ENCODE peak calls at places on chromosomes 16 and 17, in eight cellular contexts. B, X, R, K, M, A, Y and E are unnamed samples.

GRCh38 chr17:19513897-19514488 is 19.7 kb upstream of the SLC47A1 start:
- DNase-seq in B (peak; percentile 86), X (no peak), R (peak; percentile 24), K (peak; percentile 72), M (no peak), A (peak; percentile 80), Y (no peak), E (peak; percentile 83)

GRCh38 chr16:88633684-88634140 is 4.7 kb upstream of the IL17C start:
- DNase-seq in B (peak; percentile 80), X (no peak), R (no peak), K (peak; percentile 68), M (no peak), A (no peak), Y (no peak), E (peak; percentile 64)

GRCh38 chr16:72987480-72987901 is 60.4 kb downstream of the ZFHX3 start:
- DNase-seq in B (peak; percentile 23), X (no peak), R (no peak), K (no peak), M (no peak), A (no peak), Y (no peak), E (no peak)

GRCh38 chr17:79350516-79350915 is 260.3 kb downstream of the RBFOX3 start:
- DNase-seq in B (no peak), X (no peak), R (no peak), K (peak; percentile 32), M (no peak), A (no peak), Y (no peak), E (peak; percentile 19)

GRCh38 chr17:350706-351435 is 1.7 kb downstream of the RPH3AL start:
- DNase-seq in B (peak; percentile 94), X (no peak), R (no peak), K (peak; percentile 89), M (no peak), A (peak; percentile 85), Y (no peak), E (peak; percentile 87)

GRCh38 chr16:30998852-30999761 is 11.3 kb downstream of the STX1B start:
- DNase-seq in B (no peak), X (no peak), R (no peak), K (no peak), M (no peak), A (no peak), Y (no peak), E (no peak)

GRCh38 chr17:72063756-72064461 is 56.9 kb upstream of the SOX9 start:
- DNase-seq in B (no peak), X (no peak), R (no peak), K (no peak), M (no peak), A (no peak), Y (no peak), E (no peak)

GRCh38 chr16:59510008-59510424 is 775.9 kb upstream of the GOT2 start:
- DNase-seq in B (no peak), X (no peak), R (no peak), K (no peak), M (no peak), A (no peak), Y (no peak), E (no peak)

GRCh38 chr16:69651217-69651616 is 75.1 kb downstream of the NQO1 start:
- DNase-seq in B (no peak), X (no peak), R (no peak), K (no peak), M (no peak), A (no peak), Y (no peak), E (no peak)

GRCh38 chr16:69644790-69645189 is 79.0 kb downstream of the NFAT5 start:
- DNase-seq in B (no peak), X (no peak), R (no peak), K (no peak), M (no peak), A (no peak), Y (no peak), E (no peak)

DNA sequence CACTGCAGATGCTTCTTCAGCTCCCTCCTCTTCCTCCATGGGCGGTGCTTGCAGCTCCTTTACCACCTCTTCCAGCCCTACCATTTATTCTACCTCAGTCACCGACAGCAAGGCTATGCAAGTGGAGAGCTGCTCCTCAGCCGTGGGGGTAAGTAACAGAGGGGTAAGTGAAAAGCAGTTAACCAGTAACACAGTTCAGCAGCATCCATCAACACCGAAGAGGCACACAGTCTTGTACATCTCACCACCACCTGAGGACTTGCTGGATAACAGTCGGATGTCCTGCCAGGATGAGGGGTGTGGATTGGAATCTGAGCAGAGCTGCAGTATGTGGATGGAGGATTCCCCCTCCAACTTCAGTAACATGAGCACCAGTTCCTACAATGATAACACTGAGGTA is 79.3 kb downstream of the NQO1 start:
- DNase-seq in B (no peak), X (no peak), R (no peak), K (no peak), M (no peak), A (no peak), Y (no peak), E (no peak)
- H3K4me3 ChIP-seq in B (no peak overlapping the region), X (no peak overlapping the region), R (no peak overlapping the region), K (no peak overlapping the region), M (no peak overlapping the region), A (no peak overlapping the region), Y (no peak overlapping the region), E (no peak overlapping the region)

GRCh38 chr17:47901423-47901822 is 5.4 kb downstream of the SP2 start:
- DNase-seq in B (no peak), X (no peak), R (no peak), K (no peak), M (no peak), A (no peak), Y (no peak), E (no peak)

GRCh38 chr17:47902039-47902744 is 6.2 kb downstream of the SP2 start:
- DNase-seq in B (no peak), X (no peak), R (no peak), K (no peak), M (no peak), A (no peak), Y (no peak), E (no peak)

GRCh38 chr17:47906443-47906842 is 10.4 kb downstream of the SP2 start:
- DNase-seq in B (no peak), X (no peak), R (no peak), K (no peak), M (no peak), A (no peak), Y (no peak), E (no peak)

GRCh38 chr17:47907932-47908562 is 12.0 kb downstream of the SP2 start:
- DNase-seq in B (no peak), X (no peak), R (no peak), K (no peak), M (no peak), A (no peak), Y (no peak), E (no peak)

GRCh38 chr17:47905221-47905733 is 9.2 kb downstream of the SP2 start:
- DNase-seq in B (no peak), X (no peak), R (peak; percentile 46), K (peak; percentile 77), M (peak; percentile 54), A (peak; percentile 75), Y (peak; percentile 60), E (peak; percentile 40)
- TF ChIP-seq CTCF in B (no peak), X (no peak), R (no peak), K (no peak), M (no peak), A (no peak), Y (no peak), E (no peak)

GRCh38 chr17:48645639-48646182 is 19.6 kb upstream of the HOXB9 start:
- DNase-seq in B (no peak), X (no peak), R (no peak), K (no peak), M (no peak), A (no peak), Y (no peak), E (no peak)

GRCh38 chr17:48644910-48645557 is 18.9 kb upstream of the HOXB9 start:
- DNase-seq in B (peak; percentile 33), X (no peak), R (no peak), K (no peak), M (no peak), A (no peak), Y (no peak), E (no peak)

GRCh38 chr17:48647103-48647963 is 21.2 kb upstream of the HOXB9 start:
- DNase-seq in B (no peak), X (no peak), R (no peak), K (no peak), M (no peak), A (no peak), Y (no peak), E (peak; percentile 60)

GRCh38 chr17:48647964-48648245 is 21.7 kb upstream of the HOXB9 start:
- DNase-seq in B (no peak), X (no peak), R (no peak), K (no peak), M (no peak), A (no peak), Y (no peak), E (no peak)

GRCh38 chr17:48646183-48647102 is 20.3 kb upstream of the HOXB9 start:
- DNase-seq in B (peak; percentile 82), X (no peak), R (no peak), K (no peak), M (no peak), A (no peak), Y (no peak), E (peak; percentile 84)
- H3K4me3 ChIP-seq in B (peak overlapping the region; percentile 74), X (peak overlapping the region; percentile 35), R (no peak overlapping the region), K (no peak overlapping the region), M (peak overlapping the region; percentile 3), A (no peak overlapping the region), Y (no peak overlapping the region), E (peak overlapping the region; percentile 45)

GRCh38 chr17:45020354-45021138 is 30.9 kb downstream of the DCAKD start:
- DNase-seq in B (peak; percentile 52), X (no peak), R (no peak), K (no peak), M (no peak), A (no peak), Y (no peak), E (peak; percentile 43)

GRCh38 chr17:45021607-45022287 is 29.7 kb downstream of the DCAKD start:
- DNase-seq in B (peak; percentile 74), X (peak; percentile 77), R (no peak), K (peak; percentile 87), M (no peak), A (peak; percentile 52), Y (no peak), E (peak; percentile 62)

GRCh38 chr17:45016823-45017222 is 34.6 kb downstream of the DCAKD start:
- DNase-seq in B (no peak), X (no peak), R (no peak), K (no peak), M (no peak), A (no peak), Y (no peak), E (no peak)

GRCh38 chr17:45018514-45019176 is 32.8 kb downstream of the DCAKD start:
- DNase-seq in B (peak; percentile 48), X (peak; percentile 47), R (no peak), K (no peak), M (no peak), A (no peak), Y (no peak), E (no peak)

DNA sequence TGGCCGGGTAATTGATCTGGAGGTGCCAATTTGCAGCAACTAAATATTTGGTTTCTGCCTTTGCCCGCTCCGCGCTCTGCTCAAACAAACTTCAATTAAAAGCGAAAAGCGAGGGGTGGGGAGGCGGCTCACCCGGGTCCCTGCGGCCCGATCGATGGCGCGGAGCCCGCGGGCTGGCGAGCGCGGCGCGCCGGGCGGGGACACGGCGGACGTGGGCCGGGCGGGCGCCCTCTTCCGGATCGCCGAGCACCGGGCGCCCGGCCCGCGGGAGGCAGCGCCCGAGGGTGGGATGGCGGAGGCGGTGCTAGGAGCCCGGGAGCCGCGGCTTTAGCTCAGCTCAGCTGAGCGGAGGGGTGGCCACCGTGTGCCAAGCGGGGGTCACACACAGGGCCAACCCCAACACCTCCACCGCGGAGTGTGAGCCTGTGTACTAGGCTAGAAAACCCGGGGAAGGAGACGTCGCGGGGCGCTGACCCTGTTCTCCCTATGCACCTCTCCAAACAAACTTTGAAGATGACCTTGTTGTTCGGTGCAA is 32.2 kb downstream of the DCAKD start:
- DNase-seq in B (peak; percentile 57), X (peak; percentile 60), R (no peak), K (peak; percentile 79), M (no peak), A (no peak), Y (no peak), E (peak; percentile 50)
- TF ChIP-seq CTCF in B (peak; percentile 62), X (peak; percentile 7), R (peak; percentile 39), K (peak; percentile 33), M (peak; percentile 37), A (peak; percentile 48), Y (peak; percentile 23), E (peak; percentile 43)